ENCODE peak calls at places on chromosomes 6 and 20, in ten cellular contexts. Q, Z, T, N, O, A, V, U, H and C are unnamed samples.

GRCh38 chr6:15483060-15483459 is 179.8 kb downstream of the DTNBP1 start:
- DNase-seq in N (no peak), T (no peak), Z (no peak), Q (no peak), V (no peak), A (no peak), O (no peak), H (no peak), U (no peak), C (no peak)

GRCh38 chr20:20373046-20373706 is 5.3 kb downstream of the INSM1 start:
- DNase-seq in V (no peak), A (no peak), O (peak), H (no peak), Q (no peak), T (no peak), Z (peak), U (no peak), N (peak), C (peak)

GRCh38 chr20:278607-279571 is 11.7 kb downstream of the C20orf96 start:
- DNase-seq in T (no peak), Z (no peak), U (no peak), Q (peak), H (no peak), V (no peak), N (no peak), O (no peak), A (no peak), C (no peak)

GRCh38 chr6:96522469-96523009 is 933 bp downstream of the UFL1 start:
- DNase-seq in V (no peak), T (no peak), H (no peak), N (peak), Z (no peak), U (no peak), O (peak), A (no peak), Q (no peak), C (no peak)

GRCh38 chr6:163264662-163265035 is 149.9 kb upstream of the QKI start:
- DNase-seq in O (no peak), Z (no peak), A (no peak), Q (no peak), N (no peak), T (no peak), U (no peak), H (no peak), V (no peak), C (no peak)

GRCh38 chr6:45450801-45451200 is 73.1 kb upstream of the SUPT3H start:
- DNase-seq in U (no peak), N (no peak), V (no peak), Z (no peak), T (no peak), H (no peak), O (no peak), Q (no peak), A (no peak), C (no peak)

GRCh38 chr6:99350573-99350972 is 1.1 kb upstream of the FAXC start:
- DNase-seq in N (no peak), V (no peak), U (no peak), Q (no peak), T (no peak), H (no peak), A (no peak), Z (peak), O (no peak), C (no peak)

GRCh38 chr6:47631248-47632196 is 66.9 kb upstream of the ADGRF4 start:
- DNase-seq in N (peak), Q (no peak), A (no peak), U (peak), O (peak), T (no peak), V (peak), H (peak), Z (peak), C (no peak)

GRCh38 chr6:44339763-44340625 is 2.5 kb upstream of the SPATS1 start:
- DNase-seq in A (no peak), N (peak), Q (no peak), V (no peak), O (no peak), H (no peak), Z (no peak), T (peak), U (no peak), C (peak)

GRCh38 chr6:6351626-6352025 is 31.2 kb upstream of the F13A1 start:
- DNase-seq in Z (peak), H (no peak), A (no peak), V (no peak), U (no peak), Q (no peak), O (no peak), T (no peak), N (no peak), C (no peak)

GRCh38 chr6:132247381-132248159 is 153.7 kb downstream of the MOXD1 start:
- DNase-seq in U (no peak), A (no peak), T (no peak), Q (no peak), N (no peak), V (no peak), H (no peak), Z (no peak), O (peak), C (no peak)